ENCODE peak calls at places on chromosomes 5 and 9, in five cellular contexts. P, Q, G, U and H are unnamed samples.

GRCh38 chr9:88388886-88389617 is 808 bp downstream of the SPIN1 start:
- DNase-seq in Q (peak), U (no peak), P (peak), G (peak), H (peak)

GRCh38 chr5:36878421-36879088 is 2.0 kb downstream of the NIPBL start:
- DNase-seq in U (no peak), G (peak), Q (no peak), P (peak), H (no peak)

GRCh38 chr9:88872171-88872946 is 118.9 kb upstream of the S1PR3 start:
- DNase-seq in Q (no peak), P (no peak), G (no peak), U (no peak), H (no peak)

GRCh38 chr5:116415182-116415581 is 159.4 kb downstream of the SEMA6A start:
- DNase-seq in P (no peak), Q (no peak), G (no peak), U (no peak), H (no peak)

GRCh38 chr5:145385276-145385675 is 449.9 kb downstream of the PRELID2 start:
- DNase-seq in U (no peak), G (no peak), P (no peak), Q (no peak), H (no peak)

GRCh38 chr5:102886586-102886985 is 131.5 kb downstream of the PAM start:
- DNase-seq in G (no peak), Q (no peak), U (no peak), P (no peak), H (no peak)

GRCh38 chr9:106753155-106753671 is 109.8 kb upstream of the ZNF462 start:
- DNase-seq in P (peak), G (no peak), U (no peak), Q (no peak), H (peak)

GRCh38 chr5:133827001-133827400 is 141.4 kb downstream of the C5orf15 start:
- DNase-seq in G (no peak), Q (no peak), U (no peak), P (no peak), H (no peak)

GRCh38 chr5:24783596-24783995 is 138.8 kb upstream of the CDH10 start:
- DNase-seq in P (no peak), G (no peak), Q (no peak), U (no peak), H (no peak)

GRCh38 chr9:114994716-114995115 is 64.3 kb upstream of the TNFSF8 start:
- DNase-seq in U (no peak), G (no peak), Q (no peak), P (no peak), H (no peak)

GRCh38 chr5:32710859-32711692 is at the start of gene NPR3:
- DNase-seq in P (no peak), U (no peak), G (no peak), Q (peak), H (no peak)

GRCh38 chr9:35112257-35113020 is 3.2 kb downstream of the ATOSB start:
- DNase-seq in P (peak), Q (no peak), U (no peak), G (no peak), H (no peak)

DNA sequence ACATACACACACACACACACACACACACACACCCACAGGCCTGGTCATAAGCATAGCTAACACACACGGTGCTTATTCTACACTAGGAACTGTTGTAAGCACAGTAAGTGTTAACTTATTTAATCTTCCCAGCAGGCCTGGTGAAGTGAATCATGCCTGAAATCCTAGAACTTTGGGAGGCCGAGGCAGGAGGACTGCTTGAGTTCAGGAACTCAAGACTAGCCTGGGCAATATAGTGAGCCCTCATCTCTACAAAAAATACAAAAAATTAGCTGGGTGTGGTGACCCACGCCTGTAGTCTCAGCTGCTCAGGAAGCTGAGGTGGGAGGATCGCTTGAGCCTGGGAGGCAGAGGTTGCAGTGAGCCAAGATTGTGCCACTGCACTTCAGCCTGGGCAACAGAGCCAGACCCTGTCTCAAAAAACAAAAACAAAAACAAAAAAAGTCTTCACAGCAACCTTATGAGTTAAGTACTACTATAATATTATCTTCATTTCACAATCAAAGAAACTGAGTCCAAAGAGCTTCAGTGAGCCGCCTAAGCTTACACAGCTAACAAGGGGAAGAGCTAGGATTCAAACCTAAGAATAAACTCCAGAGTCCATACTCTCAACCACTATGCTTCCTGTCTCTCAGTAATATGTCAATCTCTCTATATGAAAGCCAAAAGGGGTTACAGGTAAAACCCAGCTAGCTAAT is 2.3 kb downstream of the MEGF9 start:
- DNase-seq in P (no peak), Q (no peak), G (no peak), U (no peak), H (peak)
- H3K4me3 ChIP-seq in P (peak), Q (peak), G (no peak), U (no peak), H (peak)

GRCh38 chr9:95230046-95230445 is 87.5 kb downstream of the FANCC start:
- DNase-seq in Q (no peak), U (no peak), G (no peak), P (no peak), H (no peak)
- TF ChIP-seq CTCF in Q (no peak), U (no peak), G (peak), P (peak), H (no peak)

GRCh38 chr9:121299467-121300282 is 31.7 kb downstream of the GSN start:
- DNase-seq in P (no peak), U (no peak), G (peak), Q (peak), H (no peak)

GRCh38 chr9:121299125-121299466 is 31.1 kb downstream of the GSN start:
- DNase-seq in P (no peak), Q (no peak), U (no peak), G (no peak), H (no peak)

GRCh38 chr9:121301881-121302286 is 33.9 kb downstream of the GSN start:
- DNase-seq in U (no peak), Q (no peak), P (no peak), G (no peak), H (no peak)

GRCh38 chr9:121298689-121299112 is 30.7 kb downstream of the GSN start:
- DNase-seq in Q (no peak), U (no peak), P (no peak), G (no peak), H (no peak)

GRCh38 chr9:121300283-121301119 is 32.5 kb downstream of the GSN start:
- DNase-seq in G (no peak), P (no peak), U (no peak), Q (no peak), H (no peak)
- H3K4me3 ChIP-seq in G (peak), P (no peak), U (peak), Q (peak), H (no peak)

GRCh38 chr5:158020555-158021418 is 161.8 kb upstream of the CLINT1 start:
- DNase-seq in G (no peak), Q (no peak), U (no peak), P (no peak), H (no peak)

GRCh38 chr5:158026248-158027031 is 167.5 kb upstream of the CLINT1 start:
- DNase-seq in P (no peak), Q (no peak), U (peak), G (no peak), H (no peak)

GRCh38 chr5:158022844-158023243 is 163.9 kb upstream of the CLINT1 start:
- DNase-seq in Q (no peak), U (no peak), G (no peak), P (no peak), H (no peak)

GRCh38 chr5:158022393-158022792 is 163.4 kb upstream of the CLINT1 start:
- DNase-seq in G (no peak), U (no peak), Q (no peak), P (no peak), H (no peak)

GRCh38 chr5:158023266-158023665 is 164.3 kb upstream of the CLINT1 start:
- DNase-seq in P (no peak), U (no peak), G (no peak), Q (no peak), H (no peak)
- TF ChIP-seq CTCF in P (no peak), U (no peak), G (no peak), Q (no peak), H (no peak)

DNA sequence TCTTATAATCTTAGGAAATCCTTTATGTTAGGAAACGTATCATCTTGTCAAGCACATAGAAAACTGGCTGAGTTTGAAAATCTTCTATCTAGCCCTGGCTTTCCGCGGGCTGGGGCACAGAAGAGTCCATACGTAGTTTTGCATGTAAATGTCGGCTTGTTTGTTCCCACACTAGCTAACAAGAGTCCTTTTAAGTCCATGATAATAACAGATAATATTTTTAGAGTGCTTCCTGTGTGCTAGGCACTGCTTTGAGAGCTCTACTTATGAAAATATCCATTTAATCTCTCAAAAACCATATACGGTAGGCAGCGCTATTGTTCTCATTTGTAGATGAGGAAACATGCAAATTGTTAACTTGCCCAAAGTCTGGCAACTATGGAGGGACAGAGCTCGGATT is 40.5 kb downstream of the FYB1 start:
- DNase-seq in G (no peak), P (no peak), Q (no peak), U (no peak), H (no peak)
- H3K4me3 ChIP-seq in G (no peak), P (no peak), Q (no peak), U (no peak), H (no peak)

DNA sequence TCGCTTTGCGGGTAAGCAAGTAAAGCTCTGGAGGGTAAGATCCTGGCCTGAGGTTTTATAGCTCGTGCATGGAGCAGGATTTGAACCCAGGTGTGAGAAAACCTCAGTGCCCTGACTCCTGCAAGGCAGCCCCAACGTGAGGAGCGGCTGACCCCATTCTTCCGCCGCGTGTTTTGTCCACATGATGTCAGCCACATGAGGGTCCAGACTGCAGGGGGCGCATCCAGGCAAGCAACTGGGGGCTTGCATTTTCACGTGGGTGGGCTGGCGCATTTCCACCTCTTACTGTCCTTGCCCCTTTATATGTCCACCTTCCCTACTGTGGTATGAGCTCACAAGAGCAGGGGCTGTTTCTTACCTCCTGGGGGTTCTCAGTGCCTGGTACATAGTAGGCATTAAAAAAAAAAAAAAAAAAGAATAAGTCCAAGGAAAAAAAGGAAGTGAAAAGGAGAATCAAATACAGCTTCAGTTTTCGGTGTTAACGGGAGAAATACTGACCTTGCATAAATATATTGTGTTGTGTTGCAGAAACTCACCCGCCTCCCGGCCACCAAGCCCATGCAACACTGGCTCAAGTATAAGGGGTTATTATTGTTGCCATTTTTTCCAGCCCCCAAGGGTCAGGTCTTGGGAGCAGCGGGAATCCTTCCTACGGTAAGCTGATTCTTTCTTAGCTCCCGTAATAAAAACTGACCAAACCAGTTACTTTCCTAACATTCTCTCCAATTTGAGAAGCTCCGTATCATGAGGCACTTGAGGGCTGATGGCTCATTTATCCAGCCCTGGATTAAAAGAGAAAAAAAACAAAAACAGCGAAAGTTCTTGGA is 15.0 kb downstream of the TLX3 start:
- DNase-seq in Q (no peak), P (peak), G (no peak), U (no peak), H (no peak)
- TF ChIP-seq CTCF in Q (no peak), P (peak), G (no peak), U (no peak), H (no peak)